ENCODE peak calls at places on chromosome 2, in four cellular contexts. One of them, this sample, is unnamed.

GRCh38 chr2:105324732-105325131 is 4.8 kb downstream of the TGFBRAP1 start:
- DNase-seq in HEK293T: no peak
- DNase-seq in heart right ventricle: no peak
- DNase-seq in endothelial cell: no peak
- DNase-seq in this sample: no peak

GRCh38 chr2:72004976-72005375 is 142.7 kb downstream of the CYP26B1 start:
- DNase-seq in endothelial cell: no peak
- DNase-seq in heart right ventricle: no peak
- DNase-seq in HEK293T: peak; percentile 1
- DNase-seq in this sample: no peak

GRCh38 chr2:47065771-47066380 is 89.2 kb downstream of the STPG4 start:
- DNase-seq in endothelial cell: no peak
- DNase-seq in heart right ventricle: no peak
- DNase-seq in HEK293T: no peak
- DNase-seq in this sample: no peak

GRCh38 chr2:45069711-45070664 is 60.7 kb upstream of the SIX2 start:
- DNase-seq in heart right ventricle: no peak
- DNase-seq in HEK293T: no peak
- DNase-seq in endothelial cell: no peak
- DNase-seq in this sample: no peak

GRCh38 chr2:66495788-66496640 is 61.1 kb downstream of the MEIS1 start:
- DNase-seq in HEK293T: peak; percentile 47
- DNase-seq in endothelial cell: no peak
- DNase-seq in heart right ventricle: peak; percentile 44
- DNase-seq in this sample: peak; percentile 76

GRCh38 chr2:67215214-67215613 is 181.9 kb upstream of the ETAA1 start:
- DNase-seq in HEK293T: peak; percentile 72
- DNase-seq in heart right ventricle: no peak
- DNase-seq in endothelial cell: peak; percentile 64
- DNase-seq in this sample: peak; percentile 28

GRCh38 chr2:118565816-118566540 is 281.5 kb downstream of the EN1 start:
- DNase-seq in endothelial cell: no peak
- DNase-seq in HEK293T: no peak
- DNase-seq in heart right ventricle: no peak
- DNase-seq in this sample: no peak

GRCh38 chr2:227888289-227888688 is 16.9 kb downstream of the DAW1 start:
- DNase-seq in endothelial cell: no peak
- DNase-seq in HEK293T: no peak
- DNase-seq in heart right ventricle: no peak
- DNase-seq in this sample: no peak

GRCh38 chr2:40450066-40450841 is 1.6 kb downstream of the SLC8A1 start:
- DNase-seq in HEK293T: no peak
- DNase-seq in heart right ventricle: no peak
- DNase-seq in endothelial cell: no peak
- DNase-seq in this sample: peak; percentile 37

GRCh38 chr2:220847587-220847986 is 724.5 kb downstream of the EPHA4 start:
- DNase-seq in heart right ventricle: no peak
- DNase-seq in endothelial cell: no peak
- DNase-seq in HEK293T: no peak
- DNase-seq in this sample: no peak

GRCh38 chr2:85524567-85524923 is 14.4 kb upstream of the MAT2A start:
- DNase-seq in HEK293T: peak; percentile 48
- DNase-seq in endothelial cell: no peak
- DNase-seq in heart right ventricle: no peak
- DNase-seq in this sample: no peak

GRCh38 chr2:128396946-128397345 is 78.3 kb upstream of the HS6ST1 start:
- DNase-seq in heart right ventricle: no peak
- DNase-seq in endothelial cell: no peak
- DNase-seq in HEK293T: no peak
- DNase-seq in this sample: no peak

GRCh38 chr2:176814740-176815367 is 397.7 kb upstream of the HNRNPA3 start:
- DNase-seq in HEK293T: peak; percentile 22
- DNase-seq in endothelial cell: no peak
- DNase-seq in heart right ventricle: no peak
- DNase-seq in this sample: no peak

GRCh38 chr2:25043241-25043867 is 1.5 kb downstream of the EFR3B start:
- DNase-seq in heart right ventricle: no peak
- DNase-seq in HEK293T: peak; percentile 40
- DNase-seq in endothelial cell: no peak
- DNase-seq in this sample: no peak

GRCh38 chr2:9392895-9393757 is 30.2 kb downstream of the ITGB1BP1 start:
- DNase-seq in heart right ventricle: peak; percentile 50
- DNase-seq in endothelial cell: peak; percentile 35
- DNase-seq in HEK293T: peak; percentile 42
- DNase-seq in this sample: peak; percentile 57

GRCh38 chr2:44321360-44321759 is 39.9 kb downstream of the PREPL start:
- DNase-seq in heart right ventricle: no peak
- DNase-seq in endothelial cell: no peak
- DNase-seq in HEK293T: no peak
- DNase-seq in this sample: no peak

This sample was measured in uterus.